ENCODE peak calls at places on chromosomes 12 and 14, in eight cellular contexts. A is endothelial cell; O is effector CD4-positive, alpha-beta T cell; H is globus pallidus; L is activated CD8-positive, alpha-beta memory T cell treated with anti-CD3 and anti-CD28 coated beads for 24 hours; P is CD4-positive, CD25-positive, alpha-beta regulatory T cell; D is hypothalamus; Q is GM12892. T is an unnamed sample.

GRCh38 chr12:102964872-102965271 is 7.4 kb downstream of the ASCL1 start:
- DNase-seq in A (peak; percentile 32), O (no peak), H (peak; percentile 21), L (no peak), P (peak; percentile 28), D (peak; percentile 8), Q (no peak), T (no peak)

GRCh38 chr12:46468159-46468558 is 95.6 kb upstream of the SLC38A2 start:
- DNase-seq in A (no peak), O (no peak), H (no peak), L (no peak), P (no peak), D (no peak), Q (no peak), T (peak; percentile 75)

GRCh38 chr12:45458854-45459807 is 243.2 kb downstream of the ANO6 start:
- DNase-seq in A (no peak), O (no peak), H (no peak), L (no peak), P (no peak), D (no peak), Q (no peak), T (peak; percentile 39)

GRCh38 chr14:83425138-83425537 is 1891.5 kb upstream of the SEL1L start:
- DNase-seq in A (no peak), O (no peak), H (no peak), L (no peak), P (no peak), D (no peak), Q (no peak), T (peak; percentile 32)

GRCh38 chr12:48979602-48980388 is 1.7 kb downstream of the WNT1 start:
- DNase-seq in A (no peak), O (peak; percentile 25), H (no peak), L (peak; percentile 72), P (peak; percentile 46), D (no peak), Q (no peak), T (no peak)

GRCh38 chr12:45192041-45192695 is 23.7 kb upstream of the ANO6 start:
- DNase-seq in A (no peak), O (no peak), H (no peak), L (no peak), P (no peak), D (no peak), Q (no peak), T (peak; percentile 48)

GRCh38 chr12:81136519-81136918 is 58.6 kb downstream of the ACSS3 start:
- DNase-seq in A (no peak), O (no peak), H (no peak), L (no peak), P (no peak), D (no peak), Q (no peak), T (no peak)

GRCh38 chr14:102930753-102931579 is 8.5 kb downstream of the AMN start:
- DNase-seq in A (no peak), O (no peak), H (no peak), L (no peak), P (no peak), D (peak; percentile 18), Q (no peak), T (peak; percentile 29)

GRCh38 chr14:88270781-88271180 is 52.3 kb downstream of the KCNK10 start:
- DNase-seq in A (no peak), O (no peak), H (no peak), L (no peak), P (no peak), D (no peak), Q (no peak), T (no peak)

GRCh38 chr12:52681551-52682380 is 1.6 kb upstream of the KRT1 start:
- DNase-seq in A (no peak), O (peak; percentile 13), H (no peak), L (no peak), P (peak; percentile 14), D (no peak), Q (no peak), T (no peak)

GRCh38 chr12:114627393-114627792 is 56.6 kb downstream of the TBX3 start:
- DNase-seq in A (no peak), O (no peak), H (no peak), L (no peak), P (no peak), D (no peak), Q (no peak), T (no peak)

GRCh38 chr14:34498684-34499412 is 36.8 kb upstream of the SPTSSA start:
- DNase-seq in A (no peak), O (no peak), H (no peak), L (no peak), P (no peak), D (no peak), Q (no peak), T (peak; percentile 26)